ENCODE peak calls at places on chromosomes 5 and 9, in five cellular contexts. T is foreskin fibroblast, J is upper lobe of right lung, U is GM12878, M is PC-3. N is an unnamed sample.
A peak's percentile ranks its signal among the peaks of the same experiment; 100 is the strongest.

GRCh38 chr9:130869250-130869649 is 27.4 kb downstream of the QRFP start:
- DNase-seq in T (no peak), J (peak; percentile 55), U (no peak), M (no peak), N (no peak)

GRCh38 chr5:102433473-102433872 is 65.3 kb downstream of the SLCO6A1 start:
- DNase-seq in T (no peak), J (no peak), U (no peak), M (no peak), N (no peak)

GRCh38 chr5:139847790-139848507 is 52.3 kb downstream of the PSD2 start:
- DNase-seq in T (peak; percentile 10), J (peak; percentile 79), U (no peak), M (no peak), N (peak; percentile 80)

GRCh38 chr9:4994166-4994890 is 9.3 kb downstream of the JAK2 start:
- DNase-seq in T (no peak), J (no peak), U (no peak), M (no peak), N (peak; percentile 53)

GRCh38 chr9:72946821-72947220 is 6.0 kb downstream of the ALDH1A1 start:
- DNase-seq in T (no peak), J (no peak), U (no peak), M (no peak), N (no peak)

GRCh38 chr9:2872941-2873323 is 29.0 kb upstream of the PUM3 start:
- DNase-seq in T (no peak), J (no peak), U (no peak), M (no peak), N (no peak)

GRCh38 chr5:60436518-60436917 is 263.4 kb downstream of the DEPDC1B start:
- DNase-seq in T (no peak), J (no peak), U (peak; percentile 33), M (no peak), N (no peak)

GRCh38 chr5:28398185-28398584 is 1359.8 kb upstream of the CDH9 start:
- DNase-seq in T (no peak), J (no peak), U (no peak), M (no peak), N (no peak)

GRCh38 chr5:36040651-36041536 is 25.8 kb downstream of the UGT3A2 start:
- DNase-seq in T (no peak), J (no peak), U (no peak), M (peak; percentile 16), N (no peak)

GRCh38 chr5:71457106-71457505 is 1.7 kb downstream of the BDP1 start:
- DNase-seq in T (no peak), J (no peak), U (no peak), M (no peak), N (no peak)

GRCh38 chr9:3498691-3499090 is 27.1 kb downstream of the RFX3 start:
- DNase-seq in T (no peak), J (no peak), U (no peak), M (no peak), N (peak; percentile 49)

GRCh38 chr9:95070549-95071021 is 246.9 kb downstream of the FANCC start:
- DNase-seq in T (no peak), J (peak; percentile 49), U (no peak), M (no peak), N (no peak)

GRCh38 chr9:6782981-6783380 is 25.2 kb downstream of the KDM4C start:
- DNase-seq in T (no peak), J (no peak), U (no peak), M (no peak), N (no peak)

GRCh38 chr9:6779417-6780241 is 21.9 kb downstream of the KDM4C start:
- DNase-seq in T (no peak), J (no peak), U (no peak), M (no peak), N (no peak)

GRCh38 chr9:6780690-6781089 is 22.9 kb downstream of the KDM4C start:
- DNase-seq in T (no peak), J (no peak), U (no peak), M (no peak), N (no peak)

GRCh38 chr9:6782378-6782777 is 24.6 kb downstream of the KDM4C start:
- DNase-seq in T (no peak), J (no peak), U (no peak), M (no peak), N (no peak)

GRCh38 chr9:6781476-6781875 is 23.7 kb downstream of the KDM4C start:
- DNase-seq in T (no peak), J (no peak), U (no peak), M (no peak), N (no peak)
- H3K4me3 ChIP-seq in T (no peak overlapping the region), J (no peak overlapping the region), U (no peak overlapping the region), M (no peak overlapping the region), N (no peak overlapping the region)

GRCh38 chr9:136542246-136543041 is 3.4 kb downstream of the NOTCH1 start:
- DNase-seq in T (no peak), J (no peak), U (no peak), M (no peak), N (no peak)

GRCh38 chr9:136543280-136543679 is 2.6 kb downstream of the NOTCH1 start:
- DNase-seq in T (no peak), J (no peak), U (no peak), M (no peak), N (no peak)

GRCh38 chr9:136539427-136540412 is 6.1 kb downstream of the NOTCH1 start:
- DNase-seq in T (peak; percentile 66), J (peak; percentile 99), U (peak; percentile 70), M (peak; percentile 94), N (peak; percentile 64)

GRCh38 chr9:136541709-136542108 is 4.1 kb downstream of the NOTCH1 start:
- DNase-seq in T (no peak), J (no peak), U (no peak), M (no peak), N (no peak)

GRCh38 chr9:136541179-136541578 is 4.7 kb downstream of the NOTCH1 start:
- DNase-seq in T (no peak), J (no peak), U (no peak), M (no peak), N (no peak)
- H3K4me3 ChIP-seq in T (no peak overlapping the region), J (no peak overlapping the region), U (no peak overlapping the region), M (no peak overlapping the region), N (no peak overlapping the region)

DNA sequence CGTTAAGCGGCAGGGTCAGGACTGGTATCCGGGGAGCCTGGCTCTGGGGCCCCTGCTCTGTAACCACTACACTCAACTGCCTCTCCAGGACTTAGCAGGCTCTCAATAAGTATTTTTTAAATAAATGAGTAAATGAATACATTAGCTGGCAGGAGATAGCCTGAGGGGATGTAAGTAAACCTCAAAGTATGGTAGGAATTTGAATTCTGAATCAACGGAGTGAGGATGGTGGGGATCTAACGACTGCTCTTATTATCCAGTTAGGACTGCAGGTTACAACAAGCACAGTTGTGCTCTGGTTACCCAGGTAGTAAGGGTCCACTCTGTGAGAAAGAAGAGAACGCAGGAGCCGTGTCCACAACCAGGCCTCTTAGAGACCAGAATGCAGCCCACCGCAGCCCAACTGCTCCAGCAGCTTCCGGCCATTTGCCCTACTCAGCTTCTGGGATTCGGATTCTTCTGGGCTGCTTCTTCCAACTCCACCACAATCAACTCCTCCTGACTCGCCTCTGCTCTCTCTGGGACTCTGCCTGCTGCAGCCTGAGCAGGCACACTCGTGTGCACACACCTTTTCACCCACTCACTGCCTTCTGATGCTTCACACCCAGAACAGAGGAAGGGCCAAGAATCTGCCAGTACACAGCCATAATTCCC is 52.6 kb downstream of the MED27 start:
- DNase-seq in T (peak; percentile 56), J (no peak), U (no peak), M (peak; percentile 78), N (peak; percentile 70)
- H3K4me3 ChIP-seq in T (no peak overlapping the region), J (no peak overlapping the region), U (no peak overlapping the region), M (no peak overlapping the region), N (no peak overlapping the region)

DNA sequence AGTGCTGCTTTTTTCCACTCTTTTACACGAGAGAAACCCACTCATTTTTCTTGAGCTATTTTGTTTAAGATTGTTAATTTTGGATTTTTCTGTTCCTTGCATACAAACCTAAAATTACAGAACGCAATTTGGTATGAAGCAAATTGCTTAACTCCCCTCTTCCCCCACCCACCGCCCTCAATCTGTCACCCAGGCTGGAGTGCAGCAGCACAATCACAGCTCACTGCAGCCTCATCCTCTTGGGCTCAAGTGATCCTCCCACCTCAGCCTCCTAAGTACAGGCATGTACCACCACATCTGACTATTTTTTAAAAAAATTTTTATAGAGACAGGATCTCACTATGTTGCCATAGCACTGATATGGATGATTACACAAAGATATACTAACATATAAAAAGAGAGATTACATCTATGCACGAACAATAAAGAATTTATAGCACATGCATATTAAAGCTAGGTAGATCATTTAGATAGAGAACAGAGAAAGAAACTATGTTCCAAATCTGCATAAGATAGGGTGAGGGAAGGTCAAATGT is 203.6 kb downstream of the PIK3R1 start:
- DNase-seq in T (no peak), J (no peak), U (no peak), M (no peak), N (peak; percentile 28)
- H3K4me3 ChIP-seq in T (no peak overlapping the region), J (no peak overlapping the region), U (no peak overlapping the region), M (no peak overlapping the region), N (no peak overlapping the region)

GRCh38 chr9:37903581-37903830 is 421 bp downstream of the SLC25A51 start:
- DNase-seq in T (peak; percentile 24), J (no peak), U (no peak), M (no peak), N (peak; percentile 8)
- H3K4me3 ChIP-seq in T (peak overlapping the region; percentile 79), J (peak overlapping the region; percentile 94), U (peak overlapping the region; percentile 86), M (peak overlapping the region; percentile 93), N (peak overlapping the region; percentile 78)

GRCh38 chr5:54520438-54520846 is 2.9 kb downstream of the SNX18 start:
- DNase-seq in T (no peak), J (no peak), U (no peak), M (peak; percentile 20), N (peak; percentile 46)
- H3K4me3 ChIP-seq in T (peak overlapping the region; percentile 80), J (peak overlapping the region; percentile 96), U (peak overlapping the region; percentile 36), M (peak overlapping the region; percentile 67), N (peak overlapping the region; percentile 30)

GRCh38 chr5:40547994-40548575 is 131.6 kb upstream of the PTGER4 start:
- DNase-seq in T (no peak), J (no peak), U (no peak), M (no peak), N (no peak)
- H3K4me3 ChIP-seq in T (no peak overlapping the region), J (no peak overlapping the region), U (no peak overlapping the region), M (no peak overlapping the region), N (no peak overlapping the region)

GRCh38 chr9:115115924-115116323 is 2.0 kb downstream of the TNC start:
- DNase-seq in T (peak; percentile 78), J (no peak), U (no peak), M (peak; percentile 87), N (no peak)
- H3K4me3 ChIP-seq in T (peak overlapping the region; percentile 2), J (peak overlapping the region; percentile 43), U (no peak overlapping the region), M (peak overlapping the region; percentile 75), N (no peak overlapping the region)

DNA sequence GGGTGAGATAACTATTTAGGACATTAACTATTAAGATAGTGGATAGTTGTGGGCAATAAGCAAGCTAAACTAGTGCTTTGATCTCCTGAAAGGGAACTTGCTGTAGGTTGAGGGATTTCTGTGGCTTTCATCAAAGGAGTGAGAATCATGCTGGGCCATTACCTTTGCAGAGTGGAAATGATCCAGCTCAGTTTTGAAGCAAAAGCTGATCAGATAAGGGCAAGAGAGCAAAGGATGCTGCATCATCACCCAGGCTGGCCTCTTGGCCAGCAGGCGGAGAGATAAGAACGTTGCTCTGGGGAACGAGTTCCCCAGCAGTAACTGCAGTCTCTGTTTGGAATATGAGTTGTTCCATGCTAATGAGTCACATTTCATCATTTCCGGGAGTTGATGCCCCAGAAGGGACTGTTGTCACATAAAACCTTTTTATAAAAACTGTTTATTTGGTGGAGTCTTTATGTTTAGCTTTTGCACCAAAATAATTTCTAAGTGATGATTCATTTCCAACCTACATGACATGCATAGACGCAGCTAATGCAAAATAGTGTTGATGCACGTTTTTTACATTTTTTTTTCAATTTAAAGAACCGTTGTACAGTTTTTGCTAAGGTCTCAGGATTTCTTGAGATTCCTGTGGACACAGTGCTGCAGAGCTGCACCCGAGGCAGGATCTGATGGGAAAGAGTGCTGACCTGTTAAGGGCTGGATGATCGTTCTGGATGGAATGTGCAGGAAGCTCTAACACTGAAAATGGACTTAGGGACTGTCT is 99.3 kb downstream of the ACTBL2 start:
- DNase-seq in T (peak; percentile 88), J (no peak), U (no peak), M (peak; percentile 87), N (no peak)
- H3K4me3 ChIP-seq in T (peak overlapping the region; percentile 14), J (no peak overlapping the region), U (no peak overlapping the region), M (peak overlapping the region; percentile 50), N (no peak overlapping the region)